ENCODE peak calls at places on chromosomes 3 and 15, in seven cellular contexts. E, B, Q, X, G, U and N are unnamed samples.
A peak's percentile ranks its signal among the peaks of the same experiment; 100 is the strongest.

GRCh38 chr3:143170043-143170442 is 50.5 kb downstream of the CHST2 start:
- DNase-seq in U (no peak), B (no peak), X (no peak), E (no peak), Q (no peak), G (no peak), N (no peak)

GRCh38 chr3:77014236-77014635 is 25.7 kb upstream of the ROBO2 start:
- DNase-seq in E (no peak), G (no peak), X (no peak), B (no peak), U (no peak), Q (no peak), N (no peak)

GRCh38 chr15:94845391-94845718 is 614.0 kb downstream of the MCTP2 start:
- DNase-seq in E (no peak), B (no peak), X (no peak), U (no peak), Q (no peak), G (no peak), N (no peak)

GRCh38 chr3:81581966-81582599 is 179.4 kb downstream of the GBE1 start:
- DNase-seq in X (peak; percentile 42), U (peak; percentile 24), B (peak; percentile 9), E (no peak), Q (no peak), G (no peak), N (no peak)

GRCh38 chr3:101936419-101937331 is 87.4 kb downstream of the NFKBIZ start:
- DNase-seq in E (no peak), Q (no peak), U (peak; percentile 92), B (no peak), G (no peak), X (peak; percentile 42), N (no peak)

GRCh38 chr3:7978104-7978457 is 523.5 kb upstream of the LMCD1 start:
- DNase-seq in B (peak; percentile 78), Q (no peak), X (no peak), U (peak; percentile 26), G (no peak), E (no peak), N (no peak)

GRCh38 chr15:74170083-74170844 is 3.2 kb upstream of the ISLR start:
- DNase-seq in B (no peak), G (no peak), X (no peak), E (peak; percentile 64), Q (no peak), U (no peak), N (no peak)

GRCh38 chr3:194250104-194251002 is 100.8 kb downstream of the CPN2 start:
- DNase-seq in G (no peak), B (no peak), X (no peak), U (peak; percentile 60), E (no peak), Q (no peak), N (no peak)

GRCh38 chr3:193314161-193314560 is 64.4 kb downstream of the ATP13A5 start:
- DNase-seq in G (no peak), E (no peak), X (no peak), B (no peak), U (no peak), Q (no peak), N (no peak)

GRCh38 chr3:183254816-183255730 is 2.0 kb downstream of the B3GNT5 start:
- DNase-seq in B (no peak), G (no peak), U (peak; percentile 23), Q (no peak), X (peak; percentile 36), E (no peak), N (no peak)